ENCODE peak calls at places on chromosome 18, in seven cellular contexts. One of them, this sample, is unnamed.

GRCh38 chr18:31102020-31102684 is at the start of gene DSC2:
- DNase-seq in NCI-H2081: peak; percentile 27
- DNase-seq in stimulated activated CD8-positive, alpha-beta memory T cell treated with anti-CD3 and anti-CD28 coated beads, Interleukin-15, amount 100 ng/mL, for 1 hour: no peak
- DNase-seq in activated CD8-positive, alpha-beta memory T cell treated with anti-CD3 and anti-CD28 coated beads for 48 hours: no peak
- DNase-seq in iPS DF 19.7: no peak
- DNase-seq in NCI-H1694 treated with DMSO at 0.1 percent for 48 hours: no peak
- DNase-seq in lower lobe of right lung: peak; percentile 65
- DNase-seq in this sample: no peak

GRCh38 chr18:10042492-10042891 is 128.7 kb downstream of the VAPA start:
- DNase-seq in NCI-H1694 treated with DMSO at 0.1 percent for 48 hours: no peak
- DNase-seq in lower lobe of right lung: no peak
- DNase-seq in stimulated activated CD8-positive, alpha-beta memory T cell treated with anti-CD3 and anti-CD28 coated beads, Interleukin-15, amount 100 ng/mL, for 1 hour: no peak
- DNase-seq in NCI-H2081: no peak
- DNase-seq in activated CD8-positive, alpha-beta memory T cell treated with anti-CD3 and anti-CD28 coated beads for 48 hours: no peak
- DNase-seq in iPS DF 19.7: no peak
- DNase-seq in this sample: no peak

GRCh38 chr18:69616114-69616513 is 215.4 kb downstream of the DOK6 start:
- DNase-seq in lower lobe of right lung: no peak
- DNase-seq in iPS DF 19.7: no peak
- DNase-seq in stimulated activated CD8-positive, alpha-beta memory T cell treated with anti-CD3 and anti-CD28 coated beads, Interleukin-15, amount 100 ng/mL, for 1 hour: no peak
- DNase-seq in NCI-H2081: no peak
- DNase-seq in activated CD8-positive, alpha-beta memory T cell treated with anti-CD3 and anti-CD28 coated beads for 48 hours: no peak
- DNase-seq in NCI-H1694 treated with DMSO at 0.1 percent for 48 hours: no peak
- DNase-seq in this sample: no peak

GRCh38 chr18:49814147-49814499 is 790 bp upstream of the ACAA2 start:
- DNase-seq in activated CD8-positive, alpha-beta memory T cell treated with anti-CD3 and anti-CD28 coated beads for 48 hours: peak; percentile 38
- DNase-seq in NCI-H2081: peak; percentile 21
- DNase-seq in iPS DF 19.7: no peak
- DNase-seq in NCI-H1694 treated with DMSO at 0.1 percent for 48 hours: peak; percentile 24
- DNase-seq in stimulated activated CD8-positive, alpha-beta memory T cell treated with anti-CD3 and anti-CD28 coated beads, Interleukin-15, amount 100 ng/mL, for 1 hour: peak; percentile 27
- DNase-seq in lower lobe of right lung: no peak
- DNase-seq in this sample: peak; percentile 21

GRCh38 chr18:9403795-9404564 is 69.4 kb downstream of the TWSG1 start:
- DNase-seq in NCI-H2081: no peak
- DNase-seq in iPS DF 19.7: peak; percentile 57
- DNase-seq in stimulated activated CD8-positive, alpha-beta memory T cell treated with anti-CD3 and anti-CD28 coated beads, Interleukin-15, amount 100 ng/mL, for 1 hour: no peak
- DNase-seq in NCI-H1694 treated with DMSO at 0.1 percent for 48 hours: no peak
- DNase-seq in lower lobe of right lung: no peak
- DNase-seq in activated CD8-positive, alpha-beta memory T cell treated with anti-CD3 and anti-CD28 coated beads for 48 hours: no peak
- DNase-seq in this sample: peak; percentile 12

GRCh38 chr18:75538727-75539126 is 111.2 kb upstream of the SMIM21 start:
- DNase-seq in stimulated activated CD8-positive, alpha-beta memory T cell treated with anti-CD3 and anti-CD28 coated beads, Interleukin-15, amount 100 ng/mL, for 1 hour: no peak
- DNase-seq in lower lobe of right lung: no peak
- DNase-seq in NCI-H1694 treated with DMSO at 0.1 percent for 48 hours: no peak
- DNase-seq in activated CD8-positive, alpha-beta memory T cell treated with anti-CD3 and anti-CD28 coated beads for 48 hours: no peak
- DNase-seq in NCI-H2081: no peak
- DNase-seq in iPS DF 19.7: no peak
- DNase-seq in this sample: no peak

GRCh38 chr18:22069916-22070315 is 99.5 kb upstream of the GATA6 start:
- DNase-seq in lower lobe of right lung: no peak
- DNase-seq in stimulated activated CD8-positive, alpha-beta memory T cell treated with anti-CD3 and anti-CD28 coated beads, Interleukin-15, amount 100 ng/mL, for 1 hour: no peak
- DNase-seq in NCI-H2081: no peak
- DNase-seq in activated CD8-positive, alpha-beta memory T cell treated with anti-CD3 and anti-CD28 coated beads for 48 hours: no peak
- DNase-seq in NCI-H1694 treated with DMSO at 0.1 percent for 48 hours: no peak
- DNase-seq in iPS DF 19.7: no peak
- DNase-seq in this sample: no peak

GRCh38 chr18:71293322-71293721 is 1004.5 kb downstream of the SOCS6 start:
- DNase-seq in iPS DF 19.7: no peak
- DNase-seq in activated CD8-positive, alpha-beta memory T cell treated with anti-CD3 and anti-CD28 coated beads for 48 hours: no peak
- DNase-seq in stimulated activated CD8-positive, alpha-beta memory T cell treated with anti-CD3 and anti-CD28 coated beads, Interleukin-15, amount 100 ng/mL, for 1 hour: no peak
- DNase-seq in lower lobe of right lung: no peak
- DNase-seq in NCI-H2081: no peak
- DNase-seq in NCI-H1694 treated with DMSO at 0.1 percent for 48 hours: no peak
- DNase-seq in this sample: peak; percentile 30